ENCODE peak calls at places on chromosomes 7 and 10, in nine cellular contexts. X, Q, U, O, B, P, Y, D and E are unnamed samples. For H3K4me1, the result is how much of the 10 kb centered on the place peaks cover.

GRCh38 chr7:95723583-95724180 is 48.7 kb upstream of the DYNC1I1 start:
- DNase-seq in X (no peak), Q (peak), Y (peak), B (peak), O (peak), U (no peak), P (no peak), D (no peak), E (no peak)

GRCh38 chr10:13944901-13945300 is 358.1 kb downstream of the PRPF18 start:
- DNase-seq in P (no peak), U (no peak), D (no peak), B (no peak), Q (no peak), Y (no peak), X (no peak), O (no peak), E (no peak)

GRCh38 chr7:34109936-34110626 is 204.7 kb downstream of the BMPER start:
- DNase-seq in Y (no peak), X (no peak), Q (no peak), D (no peak), O (no peak), B (peak), P (no peak), U (no peak), E (no peak)

GRCh38 chr7:155296788-155297516 is 726 bp upstream of the INSIG1 start:
- DNase-seq in B (peak), Y (peak), D (peak), P (peak), O (peak), Q (peak), U (peak), X (peak), E (peak)

GRCh38 chr7:46286346-46286745 is 365.3 kb upstream of the IGFBP3 start:
- DNase-seq in P (no peak), B (no peak), U (no peak), Y (no peak), Q (no peak), O (no peak), X (no peak), D (no peak), E (no peak)

GRCh38 chr7:86644282-86645173 is 819 bp downstream of the GRM3 start:
- DNase-seq in B (no peak), D (no peak), O (no peak), Y (peak), P (peak), U (no peak), Q (no peak), X (no peak), E (no peak)

GRCh38 chr7:88688222-88688621 is 71.3 kb upstream of the ZNF804B start:
- DNase-seq in Y (no peak), P (no peak), X (no peak), D (no peak), O (no peak), Q (no peak), B (no peak), U (no peak), E (no peak)

GRCh38 chr10:130470286-130470685 is 334.1 kb downstream of the GLRX3 start:
- DNase-seq in Y (peak), X (no peak), Q (no peak), U (peak), B (no peak), O (no peak), P (peak), D (no peak), E (no peak)

GRCh38 chr7:44959433-44959951 is 19.3 kb downstream of the MYO1G start:
- DNase-seq in Y (no peak), X (no peak), O (peak), P (no peak), D (no peak), Q (no peak), U (peak), B (no peak), E (peak)

GRCh38 chr10:21724695-21725371 is 190.8 kb downstream of the MLLT10 start:
- DNase-seq in P (peak), Q (peak), B (peak), U (peak), Y (no peak), X (peak), D (peak), O (peak), E (peak)

GRCh38 chr7:77746824-77747165 is 50.5 kb downstream of the RSBN1L start:
- DNase-seq in P (no peak), X (no peak), D (no peak), Q (no peak), O (no peak), U (no peak), Y (no peak), B (no peak), E (no peak)

GRCh38 chr10:4351723-4352565 is 474.1 kb upstream of the AKR1E2 start:
- DNase-seq in U (no peak), X (no peak), Y (no peak), O (no peak), B (peak), D (no peak), Q (peak), P (no peak), E (no peak)

GRCh38 chr7:135175931-135176330 is 5.4 kb upstream of the CYREN start:
- DNase-seq in D (no peak), U (no peak), Y (no peak), X (no peak), Q (no peak), P (no peak), B (no peak), O (no peak), E (no peak)

GRCh38 chr7:135177021-135177696 is 6.7 kb upstream of the CYREN start:
- DNase-seq in Q (no peak), B (no peak), X (no peak), Y (peak), O (no peak), U (no peak), D (no peak), P (no peak), E (no peak)

GRCh38 chr7:135178364-135178763 is 7.9 kb upstream of the CYREN start:
- DNase-seq in Q (no peak), B (no peak), X (no peak), U (peak), Y (no peak), O (no peak), P (no peak), D (no peak), E (no peak)

GRCh38 chr7:135179321-135179925 is 8.9 kb upstream of the CYREN start:
- DNase-seq in D (no peak), O (no peak), B (no peak), U (peak), Y (no peak), Q (no peak), P (no peak), X (no peak), E (no peak)

DNA sequence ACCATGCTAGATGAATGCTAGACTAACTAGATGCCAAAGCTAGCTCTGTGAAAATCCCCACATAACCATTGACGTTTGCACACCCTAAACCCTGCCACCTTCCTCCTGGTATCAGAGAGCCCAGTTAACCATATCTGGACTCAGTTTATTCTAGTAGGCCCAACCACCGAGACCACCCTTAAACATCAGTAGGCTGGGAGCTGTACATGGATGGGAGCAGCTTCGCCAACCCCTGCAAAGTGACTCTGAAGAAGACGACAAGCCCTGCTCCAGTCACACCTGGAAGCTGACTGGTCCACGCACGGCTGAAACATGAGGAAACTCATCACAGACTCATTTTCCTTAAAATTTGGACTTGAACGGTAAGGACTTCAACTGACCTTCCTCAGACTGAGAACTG is 4.4 kb upstream of the CYREN start:
- DNase-seq in B (no peak), X (no peak), D (no peak), U (no peak), P (no peak), Y (no peak), O (no peak), Q (no peak), E (no peak)
- H3K27ac ChIP-seq in B (no peak), X (no peak), D (no peak), U (no peak), P (no peak), Y (no peak), O (no peak), Q (no peak), E (no peak)

DNA sequence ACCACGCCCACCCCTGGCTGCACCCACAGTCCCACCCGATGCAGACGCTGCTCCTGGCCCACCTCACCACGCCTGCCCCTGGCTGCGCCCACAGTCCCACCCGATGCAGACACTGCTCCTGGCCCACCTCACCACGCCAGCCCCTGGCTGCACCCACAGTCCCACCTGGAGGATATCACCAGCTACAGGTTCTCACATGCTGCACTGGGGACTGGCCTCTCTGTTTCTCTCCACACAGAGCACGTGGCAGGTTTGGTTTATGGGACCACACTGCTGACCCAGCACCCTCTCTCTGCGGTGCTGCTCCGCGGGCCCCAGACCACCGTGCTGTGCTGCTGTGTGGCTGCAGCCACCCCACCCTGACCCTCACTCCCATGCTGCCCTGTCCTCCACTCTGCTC is 120.9 kb downstream of the VIPR2 start:
- DNase-seq in U (peak), Y (peak), P (no peak), O (no peak), D (no peak), B (no peak), X (no peak), Q (no peak), E (no peak)
- H3K4me1 ChIP-seq in U (under half), Y (under half), P (under half), O (under half), D (under half), B (under half), X (under half), Q (under half), E (under half)

GRCh38 chr10:33273295-33274002 is 61.0 kb downstream of the NRP1 start:
- DNase-seq in P (peak), X (peak), O (no peak), Q (peak), B (peak), Y (peak), D (peak), U (peak), E (no peak)
- H3K27ac ChIP-seq in P (peak), X (peak), O (no peak), Q (peak), B (peak), Y (no peak), D (peak), U (peak), E (no peak)

GRCh38 chr10:79306644-79307220 is 40.5 kb upstream of the PPIF start:
- DNase-seq in P (peak), O (no peak), Y (no peak), X (peak), U (no peak), D (no peak), B (no peak), Q (no peak), E (no peak)
- H3K4me1 ChIP-seq in P (under half), O (under half), Y (under half), X (under half), U (under half), D (under half), B (under half), Q (under half), E (under half)